ENCODE peak calls at places on chromosomes 2 and 18, in six cellular contexts. One of them, this sample, is unnamed.

GRCh38 chr18:48663931-48664847 is 125.4 kb downstream of the CTIF start:
- DNase-seq in H1: peak
- DNase-seq in neuronal stem cell: peak
- DNase-seq in IMR-90: peak
- DNase-seq in trophoblast cell: peak
- DNase-seq in mesenchymal stem cell: peak
- DNase-seq in this sample: peak

GRCh38 chr2:221467610-221468009 is 104.5 kb downstream of the EPHA4 start:
- DNase-seq in H1: no peak
- DNase-seq in neuronal stem cell: no peak
- DNase-seq in IMR-90: peak
- DNase-seq in trophoblast cell: no peak
- DNase-seq in mesenchymal stem cell: peak
- DNase-seq in this sample: no peak

GRCh38 chr2:64837116-64837704 is 152.0 kb upstream of the SLC1A4 start:
- DNase-seq in H1: no peak
- DNase-seq in neuronal stem cell: no peak
- DNase-seq in IMR-90: peak
- DNase-seq in trophoblast cell: no peak
- DNase-seq in mesenchymal stem cell: peak
- DNase-seq in this sample: no peak

GRCh38 chr2:235663877-235664276 is 170.0 kb downstream of the AGAP1 start:
- DNase-seq in H1: no peak
- DNase-seq in neuronal stem cell: no peak
- DNase-seq in IMR-90: no peak
- DNase-seq in trophoblast cell: no peak
- DNase-seq in mesenchymal stem cell: no peak
- DNase-seq in this sample: no peak

GRCh38 chr2:121197369-121198091 is 87.5 kb downstream of the TFCP2L1 start:
- DNase-seq in H1: no peak
- DNase-seq in neuronal stem cell: no peak
- DNase-seq in IMR-90: peak
- DNase-seq in trophoblast cell: peak
- DNase-seq in mesenchymal stem cell: peak
- DNase-seq in this sample: no peak

GRCh38 chr2:107669335-107669734 is 157.4 kb upstream of the RGPD4 start:
- DNase-seq in H1: no peak
- DNase-seq in neuronal stem cell: no peak
- DNase-seq in IMR-90: no peak
- DNase-seq in trophoblast cell: peak
- DNase-seq in mesenchymal stem cell: peak
- DNase-seq in this sample: no peak

GRCh38 chr2:207166349-207167128 is 791 bp upstream of the KLF7 start:
- DNase-seq in H1: peak
- DNase-seq in neuronal stem cell: peak
- DNase-seq in IMR-90: peak
- DNase-seq in trophoblast cell: peak
- DNase-seq in mesenchymal stem cell: peak
- DNase-seq in this sample: peak

GRCh38 chr2:240136671-240137292 is 677 bp upstream of the COPS9 start:
- DNase-seq in H1: no peak
- DNase-seq in neuronal stem cell: no peak
- DNase-seq in IMR-90: no peak
- DNase-seq in trophoblast cell: no peak
- DNase-seq in mesenchymal stem cell: no peak
- DNase-seq in this sample: peak

GRCh38 chr18:3218817-3219216 is 951 bp downstream of the MYOM1 start:
- DNase-seq in H1: no peak
- DNase-seq in neuronal stem cell: no peak
- DNase-seq in IMR-90: no peak
- DNase-seq in trophoblast cell: no peak
- DNase-seq in mesenchymal stem cell: no peak
- DNase-seq in this sample: no peak

GRCh38 chr2:119549236-119549635 is 5.0 kb downstream of the CFAP221 start:
- DNase-seq in H1: no peak
- DNase-seq in neuronal stem cell: no peak
- DNase-seq in IMR-90: peak
- DNase-seq in trophoblast cell: no peak
- DNase-seq in mesenchymal stem cell: no peak
- DNase-seq in this sample: no peak

GRCh38 chr2:145065278-145065677 is 545.4 kb upstream of the ZEB2 start:
- DNase-seq in H1: no peak
- DNase-seq in neuronal stem cell: no peak
- DNase-seq in IMR-90: peak
- DNase-seq in trophoblast cell: no peak
- DNase-seq in mesenchymal stem cell: no peak
- DNase-seq in this sample: no peak

GRCh38 chr2:204860249-204860648 is 315.0 kb downstream of the PARD3B start:
- DNase-seq in H1: no peak
- DNase-seq in neuronal stem cell: no peak
- DNase-seq in IMR-90: no peak
- DNase-seq in trophoblast cell: no peak
- DNase-seq in mesenchymal stem cell: no peak
- DNase-seq in this sample: no peak

GRCh38 chr18:54999016-54999415 is 39.8 kb upstream of the CCDC68 start:
- DNase-seq in H1: no peak
- DNase-seq in neuronal stem cell: no peak
- DNase-seq in IMR-90: no peak
- DNase-seq in trophoblast cell: no peak
- DNase-seq in mesenchymal stem cell: no peak
- DNase-seq in this sample: no peak
- H3K14ac ChIP-seq in H1: no peak
- H3K14ac ChIP-seq in neuronal stem cell: no peak
- H3K14ac ChIP-seq in IMR-90: no peak
- H3K14ac ChIP-seq in trophoblast cell: no peak
- H3K14ac ChIP-seq in mesenchymal stem cell: no peak
- H3K14ac ChIP-seq in this sample: no peak

DNA sequence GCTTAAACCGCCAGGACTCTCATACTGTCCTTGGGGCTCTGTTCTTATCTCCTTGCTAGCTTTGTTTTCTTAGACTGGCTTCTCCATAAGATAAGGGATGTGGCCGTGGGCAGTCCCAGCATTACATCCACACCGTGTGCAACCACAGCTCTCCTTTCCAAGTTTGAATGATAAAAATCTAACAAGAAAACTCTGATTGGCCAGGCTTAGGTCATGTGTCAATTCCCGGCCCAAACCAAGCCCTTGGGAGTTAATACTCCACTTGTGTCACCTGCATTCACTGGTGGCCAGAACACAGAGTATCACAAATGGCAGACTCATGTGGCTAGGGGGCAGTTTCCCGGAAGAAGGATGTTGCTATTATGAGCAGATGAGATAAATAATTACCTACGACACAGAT is 43.2 kb upstream of the KDM3A start:
- DNase-seq in H1: no peak
- DNase-seq in neuronal stem cell: no peak
- DNase-seq in IMR-90: no peak
- DNase-seq in trophoblast cell: no peak
- DNase-seq in mesenchymal stem cell: no peak
- DNase-seq in this sample: no peak
- H3K14ac ChIP-seq in H1: no peak
- H3K14ac ChIP-seq in neuronal stem cell: no peak
- H3K14ac ChIP-seq in IMR-90: no peak
- H3K14ac ChIP-seq in trophoblast cell: no peak
- H3K14ac ChIP-seq in mesenchymal stem cell: no peak
- H3K14ac ChIP-seq in this sample: no peak

GRCh38 chr2:9296559-9296958 is 89.9 kb downstream of the ASAP2 start:
- DNase-seq in H1: no peak
- DNase-seq in neuronal stem cell: no peak
- DNase-seq in IMR-90: no peak
- DNase-seq in trophoblast cell: no peak
- DNase-seq in mesenchymal stem cell: no peak
- DNase-seq in this sample: no peak
- H3K14ac ChIP-seq in H1: no peak
- H3K14ac ChIP-seq in neuronal stem cell: no peak
- H3K14ac ChIP-seq in IMR-90: no peak
- H3K14ac ChIP-seq in trophoblast cell: no peak
- H3K14ac ChIP-seq in mesenchymal stem cell: no peak
- H3K14ac ChIP-seq in this sample: no peak

GRCh38 chr18:55964171-55964570 is 376.2 kb upstream of the TCF4 start:
- DNase-seq in H1: no peak
- DNase-seq in neuronal stem cell: no peak
- DNase-seq in IMR-90: no peak
- DNase-seq in trophoblast cell: no peak
- DNase-seq in mesenchymal stem cell: no peak
- DNase-seq in this sample: no peak
- H3K14ac ChIP-seq in H1: no peak
- H3K14ac ChIP-seq in neuronal stem cell: no peak
- H3K14ac ChIP-seq in IMR-90: no peak
- H3K14ac ChIP-seq in trophoblast cell: no peak
- H3K14ac ChIP-seq in mesenchymal stem cell: no peak
- H3K14ac ChIP-seq in this sample: no peak